ENCODE peak calls at places on chromosomes 3 and 15, in five cellular contexts. C is neuronal stem cell, L is mesenchymal stem cell, P is H1, Z is IMR-90. A is an unnamed sample.

GRCh38 chr3:111362286-111363009 is 179.5 kb upstream of the CD96 start:
- DNase-seq in Z (no peak), L (peak), P (no peak), C (no peak), A (no peak)

GRCh38 chr15:71713191-71713798 is 97.1 kb upstream of the NR2E3 start:
- DNase-seq in L (no peak), P (no peak), C (no peak), Z (no peak), A (no peak)

GRCh38 chr3:179666436-179667035 is 13.7 kb downstream of the USP13 start:
- DNase-seq in Z (no peak), L (no peak), C (no peak), P (peak), A (no peak)

GRCh38 chr3:46947981-46948791 is 28.4 kb downstream of the CCDC12 start:
- DNase-seq in C (no peak), Z (peak), P (no peak), L (peak), A (peak)

GRCh38 chr3:34260266-34260990 is 462.0 kb downstream of the PDCD6IP start:
- DNase-seq in Z (peak), C (peak), L (peak), P (peak), A (peak)

GRCh38 chr3:172102123-172102882 is 62.9 kb downstream of the FNDC3B start:
- DNase-seq in L (no peak), Z (no peak), C (no peak), P (no peak), A (no peak)

GRCh38 chr3:8623741-8624140 is 20.9 kb downstream of the SSUH2 start:
- DNase-seq in P (no peak), Z (no peak), L (no peak), C (no peak), A (no peak)

GRCh38 chr3:39196671-39197446 is 4.5 kb upstream of the XIRP1 start:
- DNase-seq in P (no peak), Z (peak), L (no peak), C (no peak), A (no peak)

GRCh38 chr15:84992157-84992940 is 10.7 kb downstream of the PDE8A start:
- DNase-seq in C (no peak), L (peak), Z (peak), P (peak), A (peak)

GRCh38 chr3:161314836-161315391 is 56.4 kb downstream of the SPTSSB start:
- DNase-seq in P (no peak), C (no peak), L (peak), Z (no peak), A (no peak)

GRCh38 chr3:43344520-43344919 is 58.2 kb downstream of the SNRK start:
- DNase-seq in C (no peak), Z (no peak), L (no peak), P (no peak), A (no peak)

GRCh38 chr3:13517253-13517977 is 31.5 kb upstream of the FBLN2 start:
- DNase-seq in C (no peak), P (no peak), L (no peak), Z (no peak), A (no peak)

GRCh38 chr3:56753206-56753605 is 48.5 kb downstream of the ARHGEF3 start:
- DNase-seq in C (no peak), P (no peak), L (peak), Z (peak), A (no peak)

GRCh38 chr15:45199136-45199810 is 11.5 kb upstream of the SHF start:
- DNase-seq in C (peak), P (no peak), L (peak), Z (no peak), A (peak)

GRCh38 chr15:76972420-76973361 is 22.2 kb upstream of the PSTPIP1 start:
- DNase-seq in P (peak), Z (peak), L (peak), C (no peak), A (no peak)

GRCh38 chr3:12658593-12659058 is 5.3 kb downstream of the RAF1 start:
- DNase-seq in C (no peak), P (no peak), Z (peak), L (peak), A (no peak)

GRCh38 chr3:39808467-39809180 is 785 bp upstream of the MYRIP start:
- DNase-seq in P (peak), Z (no peak), L (peak), C (peak), A (peak)

GRCh38 chr3:65831733-65832425 is 206.8 kb downstream of the MAGI1 start:
- DNase-seq in C (no peak), P (no peak), Z (peak), L (no peak), A (peak)

GRCh38 chr3:115713247-115713646 is 89.9 kb downstream of the GAP43 start:
- DNase-seq in Z (peak), C (no peak), L (no peak), P (no peak), A (no peak)

GRCh38 chr3:112773-113172 is 83.8 kb upstream of the CHL1 start:
- DNase-seq in Z (no peak), L (no peak), C (no peak), P (no peak), A (no peak)

GRCh38 chr15:59594493-59594942 is 17.1 kb upstream of the GCNT3 start:
- DNase-seq in Z (peak), P (no peak), C (no peak), L (peak), A (no peak)

GRCh38 chr3:9812870-9813483 is 2.9 kb downstream of the TTLL3 start:
- DNase-seq in Z (no peak), L (no peak), C (no peak), P (no peak), A (no peak)

GRCh38 chr3:45154641-45155147 is 8.5 kb upstream of the CDCP1 start:
- DNase-seq in L (peak), C (no peak), P (no peak), Z (peak), A (no peak)

GRCh38 chr15:22884344-22884743 is 45.9 kb downstream of the NIPA2 start:
- DNase-seq in L (no peak), C (no peak), Z (no peak), P (no peak), A (no peak)

GRCh38 chr15:52862657-52863056 is 72.5 kb upstream of the ONECUT1 start:
- DNase-seq in Z (no peak), P (no peak), L (no peak), C (no peak), A (no peak)

GRCh38 chr3:165638066-165638465 is 199.2 kb downstream of the BCHE start:
- DNase-seq in C (no peak), L (no peak), P (no peak), Z (peak), A (no peak)

GRCh38 chr3:56476771-56477170 is 8.5 kb upstream of the ERC2 start:
- DNase-seq in Z (no peak), C (no peak), L (no peak), P (no peak), A (no peak)

GRCh38 chr3:10977864-10978510 is 14.6 kb upstream of the SLC6A1 start:
- DNase-seq in P (peak), Z (peak), L (no peak), C (no peak), A (peak)

GRCh38 chr3:52062499-52062898 is 6.1 kb upstream of the DUSP7 start:
- DNase-seq in Z (peak), L (peak), P (no peak), C (no peak), A (peak)

GRCh38 chr3:63918321-63918720 is 6.1 kb upstream of the SCAANT1 start:
- DNase-seq in Z (peak), L (no peak), C (no peak), P (no peak), A (no peak)

DNA sequence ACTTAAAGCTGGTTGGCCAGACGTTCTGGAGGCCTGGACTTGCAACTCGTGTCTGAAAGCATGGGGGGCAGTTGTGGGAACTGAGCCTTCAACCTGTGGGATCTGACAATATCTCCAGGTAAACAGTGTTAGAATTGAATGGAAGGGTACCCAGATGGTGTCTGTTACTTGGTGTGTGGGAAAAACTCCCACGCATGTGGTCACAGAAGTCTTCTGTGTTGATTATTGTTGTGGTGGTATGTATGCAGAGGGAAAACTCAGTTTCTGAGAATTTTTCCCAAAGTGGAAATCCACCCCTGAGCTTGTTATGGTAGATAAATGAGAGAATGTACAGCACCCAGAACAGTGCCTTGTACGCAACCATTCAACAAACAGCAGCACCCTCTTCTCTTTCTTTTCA is 238.1 kb upstream of the ICE2 start:
- DNase-seq in P (no peak), C (no peak), L (no peak), Z (no peak), A (no peak)
- H3K4me3 ChIP-seq in P (no peak), C (no peak), L (no peak), Z (no peak), A (no peak)

DNA sequence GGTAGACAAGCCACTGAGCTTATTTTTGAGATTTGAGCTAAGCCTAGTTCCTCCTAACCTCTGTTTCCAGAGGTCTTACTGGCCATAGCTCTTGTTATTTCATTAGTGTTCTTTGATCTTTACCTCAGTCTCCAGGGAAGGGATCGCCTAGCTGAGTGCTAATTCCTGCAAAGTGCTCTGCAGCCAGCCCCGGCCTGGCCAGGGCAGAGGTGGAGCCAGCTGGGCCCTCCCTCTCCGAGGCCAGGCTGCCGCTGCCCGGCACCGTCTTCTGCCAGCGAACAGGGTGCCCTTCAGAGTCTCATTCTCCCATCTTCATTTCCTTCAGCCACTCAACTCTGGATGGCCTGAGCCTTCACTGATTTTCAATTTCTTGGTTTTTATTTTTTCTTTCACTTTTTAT is 19.7 kb downstream of the FAN1 start:
- DNase-seq in P (no peak), Z (no peak), L (no peak), C (no peak), A (no peak)
- H4K91ac ChIP-seq in P (no peak), Z (no peak), L (no peak), C (no peak), A (no peak)

DNA sequence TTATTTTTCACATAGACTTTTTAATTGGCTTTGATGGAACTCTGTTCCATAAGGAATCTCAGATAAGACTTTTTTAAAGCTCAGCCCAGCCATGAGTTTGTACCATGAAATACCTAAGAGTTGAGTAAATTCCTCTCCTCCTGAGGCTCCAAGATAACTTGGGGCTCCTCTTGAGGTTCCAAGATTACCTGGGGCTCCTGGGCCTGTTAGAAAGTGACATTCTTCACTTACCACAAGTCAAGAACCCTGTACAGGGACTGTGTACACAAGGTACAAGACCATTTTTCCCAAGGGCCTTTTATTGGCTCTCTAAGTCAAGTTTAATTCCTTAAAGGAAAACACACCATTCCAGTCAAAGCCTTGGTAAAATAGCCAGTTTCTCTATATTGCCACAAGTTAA is 111.3 kb upstream of the PRR20G start:
- DNase-seq in L (no peak), C (no peak), Z (no peak), P (no peak), A (no peak)
- H2BK5ac ChIP-seq in L (no peak), C (no peak), Z (no peak), P (no peak), A (no peak)

GRCh38 chr15:92884459-92884812 is 15.7 kb upstream of the CHD2 start:
- DNase-seq in Z (no peak), C (no peak), L (no peak), P (no peak), A (no peak)
- H3K4me3 ChIP-seq in Z (peak), C (peak), L (peak), P (peak), A (peak)

DNA sequence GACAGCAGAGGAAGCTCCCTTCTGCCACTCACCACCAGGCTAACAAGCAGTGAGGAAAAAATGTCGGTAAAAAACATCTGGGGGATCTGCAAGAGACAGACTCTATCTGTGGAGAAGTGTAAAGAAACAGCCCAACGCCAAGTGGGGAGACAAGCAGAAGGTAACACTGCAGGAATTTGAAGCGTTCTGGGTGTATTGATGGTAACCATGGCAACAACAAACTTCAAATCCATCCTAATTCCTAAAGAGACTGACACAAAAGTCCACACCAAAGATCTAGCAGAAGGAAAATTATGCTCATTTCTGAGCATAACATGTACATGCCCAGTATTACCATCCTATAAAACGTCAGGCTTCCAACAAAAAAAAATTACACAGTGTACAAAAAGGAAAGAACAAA is 449.3 kb downstream of the GABRB3 start:
- DNase-seq in Z (no peak), C (no peak), L (no peak), P (no peak), A (no peak)
- H4K91ac ChIP-seq in Z (no peak), C (no peak), L (no peak), P (no peak), A (no peak)